ENCODE peak calls at places on chromosome 12, in five cellular contexts. I is suprapubic skin, F is lower lobe of right lung, W is retinal pigment epithelial cell, L is fibroblast of villous mesenchyme. A is an unnamed sample.

GRCh38 chr12:112307219-112308062 is 74.8 kb downstream of the HECTD4 start:
- DNase-seq in I (no peak), F (no peak), W (no peak), L (no peak), A (no peak)

GRCh38 chr12:18967814-18968213 is 161.7 kb upstream of the PLEKHA5 start:
- DNase-seq in I (no peak), F (no peak), W (no peak), L (no peak), A (no peak)

GRCh38 chr12:132197581-132198281 is 53.5 kb downstream of the NOC4L start:
- DNase-seq in I (no peak), F (no peak), W (no peak), L (no peak), A (no peak)

GRCh38 chr12:5244513-5244972 is 187.4 kb upstream of the NTF3 start:
- DNase-seq in I (no peak), F (no peak), W (no peak), L (no peak), A (no peak)

GRCh38 chr12:87802721-87803011 is 226.5 kb downstream of the C12orf50 start:
- DNase-seq in I (no peak), F (no peak), W (no peak), L (no peak), A (no peak)

GRCh38 chr12:105451798-105452197 is 121.3 kb downstream of the C12orf75 start:
- DNase-seq in I (no peak), F (no peak), W (no peak), L (no peak), A (no peak)

GRCh38 chr12:2557589-2557988 is 237.2 kb upstream of the FKBP4 start:
- DNase-seq in I (no peak), F (no peak), W (no peak), L (no peak), A (no peak)

GRCh38 chr12:32181498-32182175 is 75.0 kb downstream of the BICD1 start:
- DNase-seq in I (no peak), F (no peak), W (no peak), L (peak), A (no peak)

GRCh38 chr12:96237035-96237434 is 42.9 kb downstream of the ELK3 start:
- DNase-seq in I (peak), F (no peak), W (no peak), L (peak), A (no peak)

GRCh38 chr12:43198608-43199007 is 353.4 kb downstream of the ADAMTS20 start:
- DNase-seq in I (no peak), F (no peak), W (no peak), L (no peak), A (no peak)

GRCh38 chr12:120598674-120599463 is 17.7 kb upstream of the POP5 start:
- DNase-seq in I (no peak), F (peak), W (peak), L (peak), A (peak)

GRCh38 chr12:96352161-96352835 is 47.9 kb downstream of the CDK17 start:
- DNase-seq in I (no peak), F (no peak), W (no peak), L (no peak), A (no peak)

GRCh38 chr12:27220057-27220987 is 23.8 kb upstream of the STK38L start:
- DNase-seq in I (no peak), F (no peak), W (no peak), L (no peak), A (no peak)

GRCh38 chr12:27221625-27222387 is 22.3 kb upstream of the STK38L start:
- DNase-seq in I (no peak), F (no peak), W (no peak), L (no peak), A (no peak)

GRCh38 chr12:27219693-27220056 is 24.4 kb upstream of the STK38L start:
- DNase-seq in I (no peak), F (no peak), W (no peak), L (no peak), A (no peak)

GRCh38 chr12:27217590-27217989 is 26.5 kb upstream of the STK38L start:
- DNase-seq in I (no peak), F (no peak), W (no peak), L (no peak), A (no peak)

DNA sequence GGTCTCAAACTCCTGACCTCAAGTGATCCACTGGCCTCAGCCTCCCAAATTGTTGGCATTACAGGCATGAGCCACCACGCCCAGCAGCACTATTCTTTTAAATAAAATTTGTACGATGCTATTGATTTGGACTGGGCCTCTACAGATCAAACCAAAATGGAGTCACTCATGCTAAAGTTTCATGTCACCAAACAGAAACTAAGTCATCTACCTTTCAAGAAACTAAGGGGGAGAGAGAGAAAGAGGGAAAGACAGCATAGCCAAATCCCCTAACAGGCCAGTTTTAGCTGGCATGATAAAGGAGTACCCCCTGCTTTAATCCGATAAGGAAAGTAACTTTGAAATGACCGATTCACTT is 23.1 kb upstream of the STK38L start:
- DNase-seq in I (no peak), F (no peak), W (no peak), L (no peak), A (no peak)
- TF ChIP-seq CTCF in I (no peak), F (no peak), W (no peak), L (no peak), A (no peak)

GRCh38 chr12:124578445-124578844 is 11.0 kb upstream of the NCOR2 start:
- DNase-seq in I (no peak), F (peak), W (no peak), L (no peak), A (no peak)
- TF ChIP-seq CTCF in I (no peak), F (no peak), W (peak), L (peak), A (no peak)

GRCh38 chr12:115478505-115478904 is 794.5 kb upstream of the TBX3 start:
- DNase-seq in I (no peak), F (no peak), W (no peak), L (no peak), A (no peak)

GRCh38 chr12:115485967-115486366 is 791.5 kb downstream of the MED13L start:
- DNase-seq in I (no peak), F (no peak), W (no peak), L (peak), A (no peak)

GRCh38 chr12:115485503-115485902 is 792.0 kb downstream of the MED13L start:
- DNase-seq in I (no peak), F (no peak), W (no peak), L (no peak), A (no peak)

DNA sequence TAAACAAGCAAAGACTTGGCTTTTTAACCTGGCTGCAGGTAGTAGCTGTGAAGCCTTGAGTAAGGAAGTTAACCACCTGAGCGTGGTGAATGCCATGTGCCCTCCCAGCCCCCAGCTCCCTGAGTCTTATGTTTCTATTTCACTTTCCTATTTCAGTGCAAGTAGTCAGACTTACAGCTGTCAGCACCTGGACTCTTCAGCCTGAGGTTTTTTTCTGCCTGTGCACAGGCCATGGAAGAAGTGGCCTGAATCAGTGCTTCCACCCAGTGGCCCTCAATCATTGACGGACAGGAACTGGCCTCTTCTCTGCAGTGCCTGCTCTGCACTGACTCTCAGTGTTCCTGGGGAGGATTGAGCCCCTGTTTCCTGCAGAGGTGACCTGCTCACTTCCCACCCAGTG is 796.4 kb downstream of the MED13L start:
- DNase-seq in I (no peak), F (no peak), W (no peak), L (no peak), A (no peak)
- TF ChIP-seq CTCF in I (no peak), F (no peak), W (no peak), L (peak), A (no peak)

GRCh38 chr12:56599797-56600196 is 30.3 kb downstream of the BAZ2A start:
- DNase-seq in I (no peak), F (peak), W (no peak), L (no peak), A (no peak)

GRCh38 chr12:56602239-56602638 is 27.9 kb downstream of the BAZ2A start:
- DNase-seq in I (no peak), F (no peak), W (peak), L (no peak), A (no peak)

GRCh38 chr12:56599041-56599440 is 31.1 kb downstream of the BAZ2A start:
- DNase-seq in I (no peak), F (no peak), W (no peak), L (no peak), A (no peak)

GRCh38 chr12:56600753-56601152 is 29.4 kb downstream of the BAZ2A start:
- DNase-seq in I (no peak), F (peak), W (no peak), L (no peak), A (no peak)

GRCh38 chr12:56601503-56601902 is 28.6 kb downstream of the BAZ2A start:
- DNase-seq in I (no peak), F (no peak), W (no peak), L (no peak), A (no peak)
- TF ChIP-seq CTCF in I (no peak), F (no peak), W (peak), L (peak), A (no peak)

GRCh38 chr12:94641283-94641682 is 9.1 kb downstream of the TMCC3 start:
- DNase-seq in I (no peak), F (no peak), W (no peak), L (no peak), A (no peak)

GRCh38 chr12:94638521-94638920 is 11.8 kb downstream of the TMCC3 start:
- DNase-seq in I (no peak), F (no peak), W (no peak), L (no peak), A (no peak)

GRCh38 chr12:94640134-94640928 is 10.0 kb downstream of the TMCC3 start:
- DNase-seq in I (no peak), F (no peak), W (no peak), L (peak), A (peak)

GRCh38 chr12:94636462-94637085 is 13.8 kb downstream of the TMCC3 start:
- DNase-seq in I (no peak), F (no peak), W (no peak), L (peak), A (no peak)

GRCh38 chr12:94637714-94638113 is 12.6 kb downstream of the TMCC3 start:
- DNase-seq in I (no peak), F (no peak), W (no peak), L (no peak), A (no peak)
- TF ChIP-seq CTCF in I (no peak), F (no peak), W (no peak), L (no peak), A (no peak)

GRCh38 chr12:6370994-6371754 is 4.2 kb downstream of the SCNN1A start:
- DNase-seq in I (no peak), F (peak), W (peak), L (peak), A (no peak)
- TF ChIP-seq CTCF in I (no peak), F (no peak), W (peak), L (peak), A (no peak)

A was measured in CD14-positive monocyte.